ENCODE peak calls at places on chromosomes 2 and 18, in nine cellular contexts. K is A549, W is GM12878, L is GM06990, Q is pancreas, F is fibroblast of lung, P is heart right ventricle, V is glutamatergic neuron, D is tibial artery. I is an unnamed sample.

GRCh38 chr18:26159353-26159752 is 25.7 kb downstream of the PSMA8 start:
- DNase-seq in K (peak; percentile 4), W (no peak), L (no peak), Q (no peak), F (no peak), P (no peak), V (no peak), D (no peak), I (no peak)

GRCh38 chr2:20353597-20353996 is 3.0 kb upstream of the PUM2 start:
- DNase-seq in K (no peak), W (no peak), L (no peak), Q (no peak), F (no peak), P (no peak), V (no peak), D (no peak), I (no peak)

GRCh38 chr18:33717339-33717738 is 139.3 kb downstream of the ASXL3 start:
- DNase-seq in K (no peak), W (no peak), L (no peak), Q (no peak), F (no peak), P (no peak), V (no peak), D (no peak), I (no peak)

GRCh38 chr18:79478484-79479113 is 82.9 kb downstream of the NFATC1 start:
- DNase-seq in K (no peak), W (no peak), L (no peak), Q (no peak), F (no peak), P (no peak), V (peak; percentile 12), D (peak; percentile 55), I (peak; percentile 30)

GRCh38 chr2:127106457-127106997 is 427 bp downstream of the BIN1 start:
- DNase-seq in K (no peak), W (no peak), L (no peak), Q (no peak), F (no peak), P (no peak), V (peak; percentile 56), D (no peak), I (no peak)

GRCh38 chr2:145341536-145341935 is 821.6 kb upstream of the ZEB2 start:
- DNase-seq in K (no peak), W (no peak), L (no peak), Q (no peak), F (no peak), P (no peak), V (no peak), D (no peak), I (no peak)

GRCh38 chr18:6785001-6785400 is 55.5 kb downstream of the ARHGAP28 start:
- DNase-seq in K (no peak), W (no peak), L (no peak), Q (no peak), F (no peak), P (no peak), V (no peak), D (no peak), I (no peak)

GRCh38 chr2:169819106-169819505 is 5.6 kb downstream of the METTL5 start:
- DNase-seq in K (no peak), W (no peak), L (no peak), Q (no peak), F (peak; percentile 37), P (no peak), V (no peak), D (no peak), I (no peak)

GRCh38 chr2:65663831-65664407 is 231.5 kb upstream of the SPRED2 start:
- DNase-seq in K (no peak), W (no peak), L (no peak), Q (no peak), F (peak; percentile 18), P (no peak), V (no peak), D (no peak), I (no peak)

GRCh38 chr18:24741961-24742738 is 281.7 kb downstream of the HRH4 start:
- DNase-seq in K (no peak), W (no peak), L (no peak), Q (no peak), F (no peak), P (no peak), V (no peak), D (no peak), I (no peak)

GRCh38 chr2:108403494-108403893 is 25.7 kb downstream of the SULT1C4 start:
- DNase-seq in K (no peak), W (no peak), L (no peak), Q (no peak), F (peak; percentile 66), P (no peak), V (no peak), D (no peak), I (no peak)

DNA sequence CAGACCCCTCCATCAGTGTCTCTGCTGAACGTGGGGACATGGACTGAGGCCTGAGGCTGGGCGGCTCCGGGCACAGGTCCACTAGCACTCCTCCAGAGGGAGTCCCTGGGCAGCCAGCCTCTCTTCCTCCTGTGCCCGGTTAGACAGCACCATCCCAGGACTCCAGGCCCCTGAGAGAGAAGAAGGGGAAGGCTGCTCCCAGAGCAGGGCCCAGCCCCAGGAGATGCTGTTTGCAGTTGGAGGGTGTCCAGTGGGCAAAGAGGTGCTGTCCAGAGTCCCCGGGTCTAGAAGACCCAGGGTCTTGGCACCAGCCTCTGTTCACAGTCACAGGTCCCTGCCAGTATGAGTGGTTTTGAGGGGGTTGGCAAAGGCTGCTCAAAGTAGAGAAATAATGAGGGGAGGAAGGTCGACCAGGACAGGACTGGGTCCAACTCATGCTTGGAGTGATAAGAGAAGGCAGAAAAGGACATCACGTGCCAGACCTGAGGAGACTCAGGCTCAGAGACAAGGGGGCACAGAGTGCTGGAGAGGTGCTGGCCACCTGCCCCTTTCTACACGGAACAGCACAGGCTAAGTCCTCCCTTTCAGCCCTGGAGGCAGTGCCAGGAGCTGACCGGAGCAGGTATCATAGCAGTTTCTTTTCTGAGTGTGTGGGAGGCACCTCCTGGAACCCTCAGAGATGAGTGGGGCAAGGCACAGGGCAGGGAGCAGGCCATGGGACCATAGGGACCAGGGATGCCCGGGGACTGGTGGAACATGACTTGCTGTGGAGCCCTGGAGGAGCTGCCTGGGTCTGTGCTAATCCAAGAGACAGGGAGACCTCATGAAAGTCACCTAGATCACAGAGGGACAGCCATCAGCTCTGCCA is 21.1 kb downstream of the CRACDL start:
- DNase-seq in K (no peak), W (no peak), L (no peak), Q (no peak), F (no peak), P (no peak), V (no peak), D (peak; percentile 51), I (no peak)
- TF ChIP-seq CTCF in K (no peak), W (no peak), L (no peak), Q (no peak), F (no peak), P (no peak), V (no peak), D (no peak), I (no peak)

GRCh38 chr2:24824966-24825882 is 32.0 kb downstream of the CENPO start:
- DNase-seq in K (peak; percentile 48), W (no peak), L (no peak), Q (no peak), F (no peak), P (no peak), V (no peak), D (peak; percentile 56), I (no peak)
- TF ChIP-seq CTCF in K (peak; percentile 55), W (peak; percentile 16), L (peak; percentile 55), Q (no peak), F (peak; percentile 38), P (peak; percentile 40), V (peak; percentile 71), D (peak; percentile 20), I (peak; percentile 67)

DNA sequence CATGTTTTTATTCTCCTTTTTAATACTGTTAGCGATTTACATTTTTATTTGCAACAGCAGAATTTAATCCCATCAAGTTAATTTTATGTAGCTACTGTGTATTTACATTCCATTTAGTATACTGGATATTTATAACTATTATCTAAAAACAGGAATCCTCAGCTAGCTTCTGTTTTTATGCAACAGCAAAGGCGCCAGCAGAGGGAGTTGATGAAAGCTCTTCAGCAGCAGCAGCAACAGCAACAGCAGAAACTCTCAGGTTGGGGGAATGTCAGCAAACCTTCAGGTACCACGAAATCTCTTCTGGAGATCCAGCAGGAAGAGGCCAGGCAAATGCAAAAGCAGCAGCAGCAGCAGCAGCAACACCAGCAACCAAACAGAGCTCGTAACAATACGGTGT is 26.2 kb upstream of the SNORC start:
- DNase-seq in K (no peak), W (no peak), L (no peak), Q (no peak), F (no peak), P (peak; percentile 12), V (no peak), D (no peak), I (no peak)
- TF ChIP-seq CTCF in K (peak; percentile 32), W (no peak), L (peak; percentile 9), Q (no peak), F (no peak), P (peak; percentile 23), V (peak; percentile 19), D (no peak), I (no peak)

DNA sequence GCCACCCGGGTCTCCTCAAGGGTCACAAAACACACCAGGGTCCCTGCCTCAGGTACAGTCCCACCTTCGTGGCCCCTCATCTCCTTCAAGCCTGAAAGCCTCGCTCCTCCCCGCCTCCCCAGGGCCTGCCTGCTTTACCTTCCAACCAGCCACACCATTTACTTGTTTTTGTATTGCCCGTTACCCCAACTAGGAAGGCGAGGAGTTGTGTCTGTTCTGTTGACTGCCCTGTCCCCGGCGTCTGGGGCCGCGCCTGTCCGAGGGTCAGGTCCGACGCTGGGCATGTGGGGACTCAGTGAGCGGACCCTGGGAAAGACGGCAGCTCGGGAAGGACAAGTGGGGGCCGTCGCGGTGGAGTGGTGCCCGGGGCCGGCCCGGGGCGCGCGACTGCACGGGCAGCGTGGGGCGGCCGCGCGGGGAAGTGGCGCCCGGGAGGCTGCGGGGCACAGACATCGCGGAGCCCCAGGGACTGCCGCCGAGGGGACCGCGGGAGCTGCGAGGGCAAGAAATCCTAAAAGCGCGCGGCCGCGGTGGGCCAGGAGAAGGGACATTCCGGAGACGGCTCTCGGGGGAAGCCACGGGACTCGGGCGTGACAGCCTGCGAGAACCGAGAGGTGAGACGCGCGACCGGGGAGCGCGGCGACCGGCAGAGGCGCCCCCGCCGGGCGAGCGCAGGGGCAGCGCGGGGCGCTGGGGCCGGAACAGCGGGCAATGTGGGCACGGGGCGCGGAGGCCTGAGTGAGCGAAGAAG is 797 bp upstream of the GRHL1 start:
- DNase-seq in K (peak; percentile 62), W (no peak), L (peak; percentile 68), Q (peak; percentile 45), F (no peak), P (peak; percentile 13), V (peak; percentile 68), D (no peak), I (peak; percentile 58)
- TF ChIP-seq CTCF in K (no peak), W (peak; percentile 8), L (no peak), Q (no peak), F (no peak), P (no peak), V (no peak), D (peak; percentile 8), I (no peak)

I was measured in CD14-positive monocyte.